ENCODE peak calls at places on chromosomes 1 and 21, in five cellular contexts. One of them, this sample, is unnamed.
A peak's percentile ranks its signal among the peaks of the same experiment; 100 is the strongest.

GRCh38 chr1:172429324-172430127 is 9.0 kb downstream of the C1orf105 start:
- DNase-seq in A549: peak; percentile 65
- DNase-seq in body of pancreas: peak; percentile 61
- DNase-seq in heart left ventricle: peak; percentile 13
- DNase-seq in H9: no peak
- DNase-seq in this sample: peak; percentile 25

GRCh38 chr1:54278941-54279422 is 79.0 kb downstream of the MRPL37 start:
- DNase-seq in A549: no peak
- DNase-seq in body of pancreas: peak; percentile 28
- DNase-seq in heart left ventricle: peak; percentile 28
- DNase-seq in H9: no peak
- DNase-seq in this sample: no peak

GRCh38 chr1:201573923-201574322 is 35.0 kb downstream of the NAV1 start:
- DNase-seq in A549: no peak
- DNase-seq in body of pancreas: no peak
- DNase-seq in heart left ventricle: no peak
- DNase-seq in H9: no peak
- DNase-seq in this sample: no peak

GRCh38 chr1:167705250-167705649 is 16.5 kb upstream of the MPZL1 start:
- DNase-seq in A549: no peak
- DNase-seq in body of pancreas: no peak
- DNase-seq in heart left ventricle: no peak
- DNase-seq in H9: peak; percentile 51
- DNase-seq in this sample: no peak

GRCh38 chr1:211928993-211929637 is 98.6 kb upstream of the LPGAT1 start:
- DNase-seq in A549: peak; percentile 51
- DNase-seq in body of pancreas: peak; percentile 41
- DNase-seq in heart left ventricle: no peak
- DNase-seq in H9: no peak
- DNase-seq in this sample: no peak

GRCh38 chr1:46673749-46674182 is 2.1 kb downstream of the TEX38 start:
- DNase-seq in A549: no peak
- DNase-seq in body of pancreas: no peak
- DNase-seq in heart left ventricle: no peak
- DNase-seq in H9: no peak
- DNase-seq in this sample: no peak

GRCh38 chr1:231971397-231972233 is 345.0 kb downstream of the DISC1 start:
- DNase-seq in A549: no peak
- DNase-seq in body of pancreas: no peak
- DNase-seq in heart left ventricle: peak; percentile 15
- DNase-seq in H9: no peak
- DNase-seq in this sample: no peak

GRCh38 chr1:12496154-12496961 is 121.7 kb downstream of the DHRS3 start:
- DNase-seq in A549: no peak
- DNase-seq in body of pancreas: peak; percentile 68
- DNase-seq in heart left ventricle: no peak
- DNase-seq in H9: no peak
- DNase-seq in this sample: no peak

GRCh38 chr1:200099040-200099439 is 71.5 kb downstream of the NR5A2 start:
- DNase-seq in A549: no peak
- DNase-seq in body of pancreas: peak; percentile 32
- DNase-seq in heart left ventricle: no peak
- DNase-seq in H9: no peak
- DNase-seq in this sample: no peak

GRCh38 chr1:242205622-242206489 is 207.0 kb upstream of the MAP1LC3C start:
- DNase-seq in A549: no peak
- DNase-seq in body of pancreas: no peak
- DNase-seq in heart left ventricle: no peak
- DNase-seq in H9: no peak
- DNase-seq in this sample: no peak

GRCh38 chr1:159989581-159989980 is 35.5 kb upstream of the SLAMF9 start:
- DNase-seq in A549: no peak
- DNase-seq in body of pancreas: no peak
- DNase-seq in heart left ventricle: no peak
- DNase-seq in H9: no peak
- DNase-seq in this sample: no peak

GRCh38 chr1:192805832-192806323 is 3.0 kb upstream of the RGS2 start:
- DNase-seq in A549: peak; percentile 70
- DNase-seq in body of pancreas: peak; percentile 61
- DNase-seq in heart left ventricle: no peak
- DNase-seq in H9: no peak
- DNase-seq in this sample: peak; percentile 11

GRCh38 chr1:30190481-30191153 is 532.8 kb downstream of the MATN1 start:
- DNase-seq in A549: no peak
- DNase-seq in body of pancreas: no peak
- DNase-seq in heart left ventricle: no peak
- DNase-seq in H9: no peak
- DNase-seq in this sample: no peak

GRCh38 chr1:112298558-112298957 is 97.5 kb upstream of the CTTNBP2NL start:
- DNase-seq in A549: peak; percentile 20
- DNase-seq in body of pancreas: peak; percentile 36
- DNase-seq in heart left ventricle: peak; percentile 16
- DNase-seq in H9: peak; percentile 71
- DNase-seq in this sample: peak; percentile 71

GRCh38 chr1:224929335-224930237 is at the start of gene DNAH14:
- DNase-seq in A549: peak; percentile 66
- DNase-seq in body of pancreas: peak; percentile 91
- DNase-seq in heart left ventricle: peak; percentile 29
- DNase-seq in H9: peak; percentile 88
- DNase-seq in this sample: peak; percentile 77

GRCh38 chr1:109248444-109248796 is 919 bp upstream of the CELSR2 start:
- DNase-seq in A549: no peak
- DNase-seq in body of pancreas: no peak
- DNase-seq in heart left ventricle: no peak
- DNase-seq in H9: no peak
- DNase-seq in this sample: no peak

GRCh38 chr1:215517441-215517891 is 49.6 kb upstream of the KCTD3 start:
- DNase-seq in A549: no peak
- DNase-seq in body of pancreas: no peak
- DNase-seq in heart left ventricle: no peak
- DNase-seq in H9: peak; percentile 46
- DNase-seq in this sample: peak; percentile 20

GRCh38 chr1:203871114-203871875 is 9.9 kb downstream of the SNRPE start:
- DNase-seq in A549: peak; percentile 94
- DNase-seq in body of pancreas: peak; percentile 57
- DNase-seq in heart left ventricle: peak; percentile 57
- DNase-seq in H9: peak; percentile 52
- DNase-seq in this sample: peak; percentile 50

GRCh38 chr21:33377221-33377620 is 26.0 kb upstream of the IFNGR2 start:
- DNase-seq in A549: no peak
- DNase-seq in body of pancreas: no peak
- DNase-seq in heart left ventricle: no peak
- DNase-seq in H9: no peak
- DNase-seq in this sample: no peak

GRCh38 chr1:53390736-53391135 is 62.9 kb upstream of the LRP8 start:
- DNase-seq in A549: no peak
- DNase-seq in body of pancreas: no peak
- DNase-seq in heart left ventricle: no peak
- DNase-seq in H9: no peak
- DNase-seq in this sample: no peak

GRCh38 chr1:223007250-223007649 is 135.8 kb downstream of the TLR5 start:
- DNase-seq in A549: no peak
- DNase-seq in body of pancreas: peak; percentile 17
- DNase-seq in heart left ventricle: no peak
- DNase-seq in H9: no peak
- DNase-seq in this sample: no peak

GRCh38 chr1:223006794-223007193 is 136.3 kb downstream of the TLR5 start:
- DNase-seq in A549: no peak
- DNase-seq in body of pancreas: no peak
- DNase-seq in heart left ventricle: no peak
- DNase-seq in H9: no peak
- DNase-seq in this sample: no peak

GRCh38 chr1:223003549-223003948 is 139.5 kb downstream of the TLR5 start:
- DNase-seq in A549: no peak
- DNase-seq in body of pancreas: no peak
- DNase-seq in heart left ventricle: no peak
- DNase-seq in H9: no peak
- DNase-seq in this sample: no peak

GRCh38 chr1:223000549-223001135 is 142.4 kb downstream of the TLR5 start:
- DNase-seq in A549: no peak
- DNase-seq in body of pancreas: no peak
- DNase-seq in heart left ventricle: no peak
- DNase-seq in H9: no peak
- DNase-seq in this sample: no peak

GRCh38 chr1:223001653-223002634 is 141.1 kb downstream of the TLR5 start:
- DNase-seq in A549: no peak
- DNase-seq in body of pancreas: no peak
- DNase-seq in heart left ventricle: no peak
- DNase-seq in H9: no peak
- DNase-seq in this sample: no peak
- TF ChIP-seq CTCF in A549: peak; percentile 16
- TF ChIP-seq CTCF in body of pancreas: no peak
- TF ChIP-seq CTCF in heart left ventricle: no peak
- TF ChIP-seq CTCF in H9: peak; percentile 47
- TF ChIP-seq CTCF in this sample: no peak

GRCh38 chr1:93710499-93710898 is 28.9 kb upstream of the BCAR3 start:
- DNase-seq in A549: no peak
- DNase-seq in body of pancreas: no peak
- DNase-seq in heart left ventricle: no peak
- DNase-seq in H9: no peak
- DNase-seq in this sample: no peak

GRCh38 chr1:93712741-93713140 is 31.1 kb upstream of the BCAR3 start:
- DNase-seq in A549: no peak
- DNase-seq in body of pancreas: no peak
- DNase-seq in heart left ventricle: no peak
- DNase-seq in H9: no peak
- DNase-seq in this sample: no peak

GRCh38 chr1:93708734-93709481 is 27.3 kb upstream of the BCAR3 start:
- DNase-seq in A549: no peak
- DNase-seq in body of pancreas: peak; percentile 55
- DNase-seq in heart left ventricle: peak; percentile 62
- DNase-seq in H9: no peak
- DNase-seq in this sample: no peak

GRCh38 chr1:93713247-93713764 is 31.7 kb upstream of the BCAR3 start:
- DNase-seq in A549: no peak
- DNase-seq in body of pancreas: no peak
- DNase-seq in heart left ventricle: no peak
- DNase-seq in H9: no peak
- DNase-seq in this sample: no peak

GRCh38 chr1:93710949-93711591 is 29.4 kb upstream of the BCAR3 start:
- DNase-seq in A549: no peak
- DNase-seq in body of pancreas: no peak
- DNase-seq in heart left ventricle: no peak
- DNase-seq in H9: no peak
- DNase-seq in this sample: no peak
- TF ChIP-seq CTCF in A549: no peak
- TF ChIP-seq CTCF in body of pancreas: no peak
- TF ChIP-seq CTCF in heart left ventricle: no peak
- TF ChIP-seq CTCF in H9: no peak
- TF ChIP-seq CTCF in this sample: no peak

DNA sequence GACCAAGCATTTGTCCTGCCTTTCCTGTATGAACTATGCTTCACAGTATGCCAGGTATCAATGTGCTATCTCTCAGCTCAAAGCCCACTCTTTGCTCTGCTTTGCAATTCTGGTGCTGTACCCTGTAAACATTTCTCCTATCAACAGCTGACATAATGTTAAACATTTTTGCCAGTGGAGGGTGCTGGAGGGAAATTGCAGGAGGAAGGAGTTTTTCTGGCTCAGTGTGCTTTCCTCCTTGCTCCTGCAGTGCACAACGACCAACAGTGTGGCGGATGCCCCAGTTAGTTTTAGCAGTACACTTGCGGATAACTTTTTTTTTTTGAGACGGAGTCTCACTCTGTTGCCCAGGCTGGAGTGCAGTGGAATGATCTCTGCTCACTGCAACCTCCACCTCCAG is 67.1 kb upstream of the PTGFRN start:
- DNase-seq in A549: no peak
- DNase-seq in body of pancreas: peak; percentile 24
- DNase-seq in heart left ventricle: no peak
- DNase-seq in H9: no peak
- DNase-seq in this sample: no peak
- TF ChIP-seq CTCF in A549: no peak
- TF ChIP-seq CTCF in body of pancreas: no peak
- TF ChIP-seq CTCF in heart left ventricle: no peak
- TF ChIP-seq CTCF in H9: no peak
- TF ChIP-seq CTCF in this sample: no peak

GRCh38 chr1:33846861-33847260 is 17.0 kb upstream of the HMGB4 start:
- DNase-seq in A549: no peak
- DNase-seq in body of pancreas: no peak
- DNase-seq in heart left ventricle: no peak
- DNase-seq in H9: no peak
- DNase-seq in this sample: no peak

GRCh38 chr1:33836911-33837310 is 27.0 kb upstream of the HMGB4 start:
- DNase-seq in A549: no peak
- DNase-seq in body of pancreas: no peak
- DNase-seq in heart left ventricle: no peak
- DNase-seq in H9: no peak
- DNase-seq in this sample: no peak

GRCh38 chr1:33841516-33841915 is 22.4 kb upstream of the HMGB4 start:
- DNase-seq in A549: no peak
- DNase-seq in body of pancreas: no peak
- DNase-seq in heart left ventricle: no peak
- DNase-seq in H9: no peak
- DNase-seq in this sample: no peak

GRCh38 chr1:33848205-33848604 is 15.7 kb upstream of the HMGB4 start:
- DNase-seq in A549: no peak
- DNase-seq in body of pancreas: no peak
- DNase-seq in heart left ventricle: no peak
- DNase-seq in H9: no peak
- DNase-seq in this sample: no peak

DNA sequence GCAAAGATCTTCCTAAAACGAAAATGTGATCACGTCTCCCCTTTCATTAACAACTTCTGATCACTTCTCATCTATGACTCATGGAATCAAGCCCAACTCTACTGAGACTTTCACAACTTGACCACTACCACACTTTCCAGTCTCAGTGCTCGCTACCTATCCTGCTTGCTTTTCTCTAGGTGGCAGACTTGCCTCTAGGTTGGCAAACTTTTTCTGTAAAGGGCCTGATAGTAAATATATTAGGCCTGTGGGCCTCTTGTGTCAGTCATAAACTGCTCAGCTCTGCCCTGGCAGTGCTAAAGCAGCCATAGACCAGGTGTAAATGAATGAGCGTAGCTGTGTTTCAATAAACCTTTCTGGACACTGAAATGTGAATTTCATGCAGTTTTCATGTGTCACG is 21.5 kb upstream of the HMGB4 start:
- DNase-seq in A549: no peak
- DNase-seq in body of pancreas: no peak
- DNase-seq in heart left ventricle: no peak
- DNase-seq in H9: no peak
- DNase-seq in this sample: no peak
- TF ChIP-seq CTCF in A549: no peak
- TF ChIP-seq CTCF in body of pancreas: no peak
- TF ChIP-seq CTCF in heart left ventricle: no peak
- TF ChIP-seq CTCF in H9: peak; percentile 33
- TF ChIP-seq CTCF in this sample: no peak

GRCh38 chr1:17886838-17887441 is 131.8 kb downstream of the ACTL8 start:
- DNase-seq in A549: no peak
- DNase-seq in body of pancreas: no peak
- DNase-seq in heart left ventricle: no peak
- DNase-seq in H9: peak; percentile 8
- DNase-seq in this sample: no peak
- TF ChIP-seq CTCF in A549: no peak
- TF ChIP-seq CTCF in body of pancreas: no peak
- TF ChIP-seq CTCF in heart left ventricle: no peak
- TF ChIP-seq CTCF in H9: no peak
- TF ChIP-seq CTCF in this sample: no peak

GRCh38 chr21:41537356-41537755 is 29.4 kb upstream of the TMPRSS2 start:
- DNase-seq in A549: no peak
- DNase-seq in body of pancreas: no peak
- DNase-seq in heart left ventricle: no peak
- DNase-seq in H9: no peak
- DNase-seq in this sample: no peak
- TF ChIP-seq CTCF in A549: no peak
- TF ChIP-seq CTCF in body of pancreas: no peak
- TF ChIP-seq CTCF in heart left ventricle: no peak
- TF ChIP-seq CTCF in H9: no peak
- TF ChIP-seq CTCF in this sample: no peak

This sample was measured in endothelial cell.